ENCODE peak calls at places on chromosomes 16 and 17, in eight cellular contexts. One of them, this sample, is unnamed.

GRCh38 chr17:83195330-83196087 is 116.1 kb downstream of the METRNL start:
- DNase-seq in cardiac muscle cell: no peak
- DNase-seq in skeletal muscle cell: no peak
- DNase-seq in T-helper 2 cell: no peak
- DNase-seq in tibial artery: peak
- DNase-seq in fibroblast of mammary gland: peak
- DNase-seq in NCI-H1105: no peak
- DNase-seq in epithelial cell of esophagus: no peak
- DNase-seq in this sample: peak

GRCh38 chr16:67445441-67445912 is 14.6 kb downstream of the HSD11B2 start:
- DNase-seq in cardiac muscle cell: no peak
- DNase-seq in skeletal muscle cell: no peak
- DNase-seq in T-helper 2 cell: no peak
- DNase-seq in tibial artery: no peak
- DNase-seq in fibroblast of mammary gland: no peak
- DNase-seq in NCI-H1105: no peak
- DNase-seq in epithelial cell of esophagus: no peak
- DNase-seq in this sample: no peak

GRCh38 chr17:36148559-36149295 is 27.7 kb downstream of the TBC1D3B start:
- DNase-seq in cardiac muscle cell: peak
- DNase-seq in skeletal muscle cell: no peak
- DNase-seq in T-helper 2 cell: peak
- DNase-seq in tibial artery: peak
- DNase-seq in fibroblast of mammary gland: peak
- DNase-seq in NCI-H1105: peak
- DNase-seq in epithelial cell of esophagus: peak
- DNase-seq in this sample: peak

GRCh38 chr16:9280067-9280466 is 188.6 kb downstream of the HAPSTR1 start:
- DNase-seq in cardiac muscle cell: no peak
- DNase-seq in skeletal muscle cell: no peak
- DNase-seq in T-helper 2 cell: no peak
- DNase-seq in tibial artery: no peak
- DNase-seq in fibroblast of mammary gland: no peak
- DNase-seq in NCI-H1105: no peak
- DNase-seq in epithelial cell of esophagus: no peak
- DNase-seq in this sample: no peak

GRCh38 chr16:83768976-83769375 is 38.8 kb upstream of the HSBP1 start:
- DNase-seq in cardiac muscle cell: no peak
- DNase-seq in skeletal muscle cell: no peak
- DNase-seq in T-helper 2 cell: no peak
- DNase-seq in tibial artery: no peak
- DNase-seq in fibroblast of mammary gland: no peak
- DNase-seq in NCI-H1105: no peak
- DNase-seq in epithelial cell of esophagus: no peak
- DNase-seq in this sample: peak

GRCh38 chr17:41824086-41824485 is 11.3 kb downstream of the FKBP10 start:
- DNase-seq in cardiac muscle cell: no peak
- DNase-seq in skeletal muscle cell: no peak
- DNase-seq in T-helper 2 cell: no peak
- DNase-seq in tibial artery: no peak
- DNase-seq in fibroblast of mammary gland: peak
- DNase-seq in NCI-H1105: no peak
- DNase-seq in epithelial cell of esophagus: no peak
- DNase-seq in this sample: no peak

GRCh38 chr16:31496670-31497069 is 11.5 kb downstream of the RUSF1 start:
- DNase-seq in cardiac muscle cell: no peak
- DNase-seq in skeletal muscle cell: no peak
- DNase-seq in T-helper 2 cell: no peak
- DNase-seq in tibial artery: no peak
- DNase-seq in fibroblast of mammary gland: no peak
- DNase-seq in NCI-H1105: no peak
- DNase-seq in epithelial cell of esophagus: no peak
- DNase-seq in this sample: no peak

GRCh38 chr17:5032865-5033264 is 2.4 kb downstream of the SLC52A1 start:
- DNase-seq in cardiac muscle cell: no peak
- DNase-seq in skeletal muscle cell: no peak
- DNase-seq in T-helper 2 cell: no peak
- DNase-seq in tibial artery: no peak
- DNase-seq in fibroblast of mammary gland: no peak
- DNase-seq in NCI-H1105: no peak
- DNase-seq in epithelial cell of esophagus: no peak
- DNase-seq in this sample: no peak

GRCh38 chr16:593406-593805 is 3.5 kb downstream of the RAB40C start:
- DNase-seq in cardiac muscle cell: no peak
- DNase-seq in skeletal muscle cell: no peak
- DNase-seq in T-helper 2 cell: no peak
- DNase-seq in tibial artery: no peak
- DNase-seq in fibroblast of mammary gland: no peak
- DNase-seq in NCI-H1105: no peak
- DNase-seq in epithelial cell of esophagus: peak
- DNase-seq in this sample: no peak

GRCh38 chr17:19004601-19005441 is at the start of gene FAM83G:
- DNase-seq in cardiac muscle cell: peak
- DNase-seq in skeletal muscle cell: no peak
- DNase-seq in T-helper 2 cell: peak
- DNase-seq in tibial artery: peak
- DNase-seq in fibroblast of mammary gland: peak
- DNase-seq in NCI-H1105: peak
- DNase-seq in epithelial cell of esophagus: peak
- DNase-seq in this sample: peak

GRCh38 chr17:71234349-71234748 is 886.5 kb upstream of the SOX9 start:
- DNase-seq in cardiac muscle cell: no peak
- DNase-seq in skeletal muscle cell: no peak
- DNase-seq in T-helper 2 cell: no peak
- DNase-seq in tibial artery: no peak
- DNase-seq in fibroblast of mammary gland: no peak
- DNase-seq in NCI-H1105: no peak
- DNase-seq in epithelial cell of esophagus: no peak
- DNase-seq in this sample: no peak

GRCh38 chr17:80362428-80363119 is 52.4 kb upstream of the ENDOV start:
- DNase-seq in cardiac muscle cell: no peak
- DNase-seq in skeletal muscle cell: peak
- DNase-seq in T-helper 2 cell: no peak
- DNase-seq in tibial artery: peak
- DNase-seq in fibroblast of mammary gland: peak
- DNase-seq in NCI-H1105: no peak
- DNase-seq in epithelial cell of esophagus: no peak
- DNase-seq in this sample: no peak

GRCh38 chr16:87848676-87849345 is 20.5 kb downstream of the SLC7A5 start:
- DNase-seq in cardiac muscle cell: no peak
- DNase-seq in skeletal muscle cell: no peak
- DNase-seq in T-helper 2 cell: no peak
- DNase-seq in tibial artery: no peak
- DNase-seq in fibroblast of mammary gland: no peak
- DNase-seq in NCI-H1105: no peak
- DNase-seq in epithelial cell of esophagus: no peak
- DNase-seq in this sample: no peak

GRCh38 chr17:43587647-43588046 is 41.5 kb upstream of the ETV4 start:
- DNase-seq in cardiac muscle cell: no peak
- DNase-seq in skeletal muscle cell: no peak
- DNase-seq in T-helper 2 cell: no peak
- DNase-seq in tibial artery: no peak
- DNase-seq in fibroblast of mammary gland: no peak
- DNase-seq in NCI-H1105: no peak
- DNase-seq in epithelial cell of esophagus: no peak
- DNase-seq in this sample: no peak

GRCh38 chr17:64148017-64148631 is 18.2 kb upstream of the ERN1 start:
- DNase-seq in cardiac muscle cell: no peak
- DNase-seq in skeletal muscle cell: no peak
- DNase-seq in T-helper 2 cell: no peak
- DNase-seq in tibial artery: no peak
- DNase-seq in fibroblast of mammary gland: peak
- DNase-seq in NCI-H1105: no peak
- DNase-seq in epithelial cell of esophagus: no peak
- DNase-seq in this sample: peak

GRCh38 chr17:17041018-17041521 is 1.2 kb upstream of the MPRIP start:
- DNase-seq in cardiac muscle cell: no peak
- DNase-seq in skeletal muscle cell: peak
- DNase-seq in T-helper 2 cell: no peak
- DNase-seq in tibial artery: peak
- DNase-seq in fibroblast of mammary gland: peak
- DNase-seq in NCI-H1105: no peak
- DNase-seq in epithelial cell of esophagus: peak
- DNase-seq in this sample: peak

GRCh38 chr17:66348605-66349165 is 46.3 kb downstream of the PRKCA start:
- DNase-seq in cardiac muscle cell: peak
- DNase-seq in skeletal muscle cell: peak
- DNase-seq in T-helper 2 cell: no peak
- DNase-seq in tibial artery: no peak
- DNase-seq in fibroblast of mammary gland: peak
- DNase-seq in NCI-H1105: peak
- DNase-seq in epithelial cell of esophagus: peak
- DNase-seq in this sample: peak

GRCh38 chr17:2120550-2121335 is 65.8 kb downstream of the HIC1 start:
- DNase-seq in cardiac muscle cell: no peak
- DNase-seq in skeletal muscle cell: no peak
- DNase-seq in T-helper 2 cell: no peak
- DNase-seq in tibial artery: no peak
- DNase-seq in fibroblast of mammary gland: peak
- DNase-seq in NCI-H1105: no peak
- DNase-seq in epithelial cell of esophagus: peak
- DNase-seq in this sample: peak

GRCh38 chr16:63596716-63597115 is 1525.1 kb downstream of the CDH11 start:
- DNase-seq in cardiac muscle cell: no peak
- DNase-seq in skeletal muscle cell: no peak
- DNase-seq in T-helper 2 cell: no peak
- DNase-seq in tibial artery: no peak
- DNase-seq in fibroblast of mammary gland: no peak
- DNase-seq in NCI-H1105: no peak
- DNase-seq in epithelial cell of esophagus: no peak
- DNase-seq in this sample: no peak

GRCh38 chr16:138049-138417 is 440 bp downstream of the NPRL3 start:
- DNase-seq in cardiac muscle cell: peak
- DNase-seq in skeletal muscle cell: no peak
- DNase-seq in T-helper 2 cell: peak
- DNase-seq in tibial artery: peak
- DNase-seq in fibroblast of mammary gland: no peak
- DNase-seq in NCI-H1105: no peak
- DNase-seq in epithelial cell of esophagus: no peak
- DNase-seq in this sample: peak

GRCh38 chr17:78645421-78646295 is 68.5 kb upstream of the DNAH17 start:
- DNase-seq in cardiac muscle cell: no peak
- DNase-seq in skeletal muscle cell: no peak
- DNase-seq in T-helper 2 cell: peak
- DNase-seq in tibial artery: peak
- DNase-seq in fibroblast of mammary gland: peak
- DNase-seq in NCI-H1105: no peak
- DNase-seq in epithelial cell of esophagus: no peak
- DNase-seq in this sample: peak

GRCh38 chr17:1423456-1424135 is 23.6 kb upstream of the YWHAE start:
- DNase-seq in cardiac muscle cell: no peak
- DNase-seq in skeletal muscle cell: no peak
- DNase-seq in T-helper 2 cell: no peak
- DNase-seq in tibial artery: no peak
- DNase-seq in fibroblast of mammary gland: no peak
- DNase-seq in NCI-H1105: no peak
- DNase-seq in epithelial cell of esophagus: peak
- DNase-seq in this sample: no peak

GRCh38 chr16:57992084-57992483 is 8.4 kb downstream of the ZNF319 start:
- DNase-seq in cardiac muscle cell: no peak
- DNase-seq in skeletal muscle cell: no peak
- DNase-seq in T-helper 2 cell: no peak
- DNase-seq in tibial artery: no peak
- DNase-seq in fibroblast of mammary gland: no peak
- DNase-seq in NCI-H1105: no peak
- DNase-seq in epithelial cell of esophagus: no peak
- DNase-seq in this sample: no peak